ENCODE peak calls at places on chromosomes 7 and 10, in six cellular contexts. A is neural crest cell, Q is BJ, X is cardiac muscle cell, S is A549, B is dorsolateral prefrontal cortex. K is an unnamed sample.

GRCh38 chr10:125201108-125201524 is 40.8 kb upstream of the CTBP2 start:
- DNase-seq in B (no peak), Q (no peak), S (peak; percentile 19), A (no peak), X (no peak), K (no peak)

GRCh38 chr10:86595496-86595895 is 58.9 kb upstream of the OPN4 start:
- DNase-seq in S (no peak), Q (no peak), A (no peak), X (no peak), B (no peak), K (no peak)

GRCh38 chr10:132526676-132527075 is 10.9 kb upstream of the INPP5A start:
- DNase-seq in B (peak; percentile 29), A (no peak), X (no peak), Q (peak; percentile 93), S (no peak), K (no peak)

GRCh38 chr10:70760271-70760787 is 24.8 kb downstream of the TBATA start:
- DNase-seq in A (no peak), Q (no peak), B (no peak), X (no peak), S (no peak), K (no peak)

GRCh38 chr10:113385021-113385975 is 167.6 kb upstream of the HABP2 start:
- DNase-seq in X (peak; percentile 91), Q (peak; percentile 35), S (peak; percentile 84), B (peak; percentile 87), A (peak; percentile 66), K (peak; percentile 67)

GRCh38 chr10:22554481-22555182 is 159.7 kb downstream of the PIP4K2A start:
- DNase-seq in Q (peak; percentile 17), B (peak; percentile 69), S (no peak), A (peak; percentile 25), X (peak; percentile 24), K (no peak)

GRCh38 chr7:94623820-94624219 is 32.1 kb downstream of the SGCE start:
- DNase-seq in S (no peak), B (no peak), A (no peak), Q (no peak), X (no peak), K (no peak)

GRCh38 chr7:6475433-6476186 is 27.9 kb upstream of the DAGLB start:
- DNase-seq in S (no peak), Q (no peak), X (no peak), B (no peak), A (no peak), K (no peak)

GRCh38 chr10:97069026-97069425 is 116.7 kb downstream of the SLIT1 start:
- DNase-seq in S (no peak), X (no peak), Q (no peak), B (no peak), A (no peak), K (no peak)

GRCh38 chr7:157575181-157575580 is 238.4 kb downstream of the DNAJB6 start:
- DNase-seq in X (no peak), Q (no peak), B (no peak), A (no peak), S (no peak), K (no peak)

GRCh38 chr7:57388761-57389160 is 61.2 kb upstream of the ZNF716 start:
- DNase-seq in B (no peak), A (no peak), S (no peak), Q (no peak), X (no peak), K (no peak)

GRCh38 chr10:43689955-43690771 is 41.5 kb upstream of the ZNF32 start:
- DNase-seq in Q (no peak), B (peak; percentile 77), A (peak; percentile 87), S (peak; percentile 82), X (peak; percentile 85), K (peak; percentile 44)

GRCh38 chr10:123139521-123140163 is 3.9 kb downstream of the HMX3 start:
- DNase-seq in Q (no peak), S (peak; percentile 49), X (peak; percentile 62), A (no peak), B (no peak), K (no peak)

GRCh38 chr10:69406302-69406811 is 10.4 kb downstream of the TACR2 start:
- DNase-seq in B (peak; percentile 38), A (peak; percentile 37), Q (no peak), S (no peak), X (peak; percentile 37), K (no peak)

GRCh38 chr10:32384185-32384584 is 37.2 kb upstream of the EPC1 start:
- DNase-seq in S (no peak), X (no peak), B (no peak), A (no peak), Q (no peak), K (no peak)

GRCh38 chr7:51275532-51275931 is 41.1 kb downstream of the COBL start:
- DNase-seq in B (no peak), S (no peak), X (peak; percentile 23), Q (no peak), A (no peak), K (no peak)

GRCh38 chr7:104973227-104973626 is 40.8 kb upstream of the KMT2E start:
- DNase-seq in X (no peak), B (no peak), S (no peak), A (no peak), Q (no peak), K (no peak)

GRCh38 chr7:158651968-158652555 is 52.5 kb downstream of the NCAPG2 start:
- DNase-seq in Q (no peak), A (no peak), X (no peak), B (no peak), S (no peak), K (no peak)

GRCh38 chr10:97916586-97916985 is 66.9 kb downstream of the GOLGA7B start:
- DNase-seq in Q (no peak), A (no peak), S (no peak), B (no peak), X (no peak), K (no peak)

GRCh38 chr7:68238204-68238805 is 1241.7 kb downstream of the TYW1 start:
- DNase-seq in S (no peak), A (no peak), X (no peak), B (no peak), Q (no peak), K (no peak)

GRCh38 chr10:126839094-126839761 is 66.0 kb upstream of the DOCK1 start:
- DNase-seq in X (no peak), S (no peak), B (peak; percentile 90), A (no peak), Q (no peak), K (no peak)

GRCh38 chr7:29396563-29396962 is 167.1 kb upstream of the PRR15 start:
- DNase-seq in S (no peak), A (no peak), X (no peak), Q (no peak), B (no peak), K (no peak)

GRCh38 chr10:78260675-78261074 is 227.0 kb downstream of the RPS24 start:
- DNase-seq in X (no peak), Q (no peak), A (no peak), B (no peak), S (no peak), K (no peak)

GRCh38 chr7:33128631-33128989 is 754 bp upstream of the BBS9 start:
- DNase-seq in X (no peak), A (no peak), B (no peak), Q (no peak), S (no peak), K (no peak)

GRCh38 chr7:33130184-33130583 is 820 bp downstream of the BBS9 start:
- DNase-seq in Q (no peak), B (no peak), X (no peak), A (no peak), S (no peak), K (no peak)

GRCh38 chr7:33127085-33127484 is 2.3 kb upstream of the BBS9 start:
- DNase-seq in S (no peak), B (no peak), X (no peak), A (no peak), Q (no peak), K (no peak)

GRCh38 chr7:33129806-33130153 is 416 bp downstream of the BBS9 start:
- DNase-seq in S (no peak), Q (no peak), B (no peak), A (no peak), X (no peak), K (no peak)

DNA sequence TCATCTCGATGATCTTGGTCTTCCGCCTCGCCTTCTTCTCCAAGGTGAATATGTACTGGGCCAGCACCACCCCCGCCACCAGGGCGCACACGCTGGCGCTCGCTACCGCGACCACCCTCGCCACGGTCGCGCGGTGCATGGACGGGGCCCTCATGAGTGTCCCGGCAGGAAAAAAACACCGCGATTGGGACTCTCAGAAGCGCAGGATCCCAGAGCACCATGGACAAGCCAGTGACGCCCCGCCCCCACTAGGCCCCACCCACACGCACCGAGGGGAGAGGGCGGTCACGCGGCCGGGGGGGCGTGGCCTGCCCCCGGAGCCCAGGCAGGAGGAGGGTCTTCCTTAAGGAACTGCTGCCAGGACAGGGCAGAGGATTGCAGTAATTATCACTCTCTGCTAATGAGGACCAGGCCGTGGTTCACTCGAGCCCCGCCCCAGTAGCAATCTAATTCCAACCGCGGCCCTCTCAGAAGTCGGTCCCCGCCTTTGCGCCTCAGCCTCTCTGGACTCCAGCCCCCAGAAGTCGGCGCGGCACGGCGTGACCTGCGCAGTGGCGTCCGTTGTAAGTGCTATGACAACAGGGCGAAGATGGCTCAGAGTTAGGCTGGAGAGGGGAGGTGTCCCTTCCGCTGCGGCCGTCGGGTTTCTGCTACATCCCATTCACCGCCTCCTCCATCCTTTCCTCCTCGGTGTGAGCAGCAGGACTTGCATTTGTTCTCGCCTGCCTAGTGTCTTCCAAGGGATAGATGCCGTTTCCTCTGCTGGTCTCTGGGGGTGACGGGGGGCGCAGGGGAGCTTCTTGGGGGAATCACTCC is at the start of gene BBS9:
- DNase-seq in A (peak; percentile 89), X (peak; percentile 96), S (peak; percentile 95), B (peak; percentile 94), Q (peak; percentile 74), K (peak; percentile 87)
- TF ChIP-seq CTCF in A (peak; percentile 35), X (no peak), S (no peak), B (no peak), Q (peak; percentile 18), K (no peak)

DNA sequence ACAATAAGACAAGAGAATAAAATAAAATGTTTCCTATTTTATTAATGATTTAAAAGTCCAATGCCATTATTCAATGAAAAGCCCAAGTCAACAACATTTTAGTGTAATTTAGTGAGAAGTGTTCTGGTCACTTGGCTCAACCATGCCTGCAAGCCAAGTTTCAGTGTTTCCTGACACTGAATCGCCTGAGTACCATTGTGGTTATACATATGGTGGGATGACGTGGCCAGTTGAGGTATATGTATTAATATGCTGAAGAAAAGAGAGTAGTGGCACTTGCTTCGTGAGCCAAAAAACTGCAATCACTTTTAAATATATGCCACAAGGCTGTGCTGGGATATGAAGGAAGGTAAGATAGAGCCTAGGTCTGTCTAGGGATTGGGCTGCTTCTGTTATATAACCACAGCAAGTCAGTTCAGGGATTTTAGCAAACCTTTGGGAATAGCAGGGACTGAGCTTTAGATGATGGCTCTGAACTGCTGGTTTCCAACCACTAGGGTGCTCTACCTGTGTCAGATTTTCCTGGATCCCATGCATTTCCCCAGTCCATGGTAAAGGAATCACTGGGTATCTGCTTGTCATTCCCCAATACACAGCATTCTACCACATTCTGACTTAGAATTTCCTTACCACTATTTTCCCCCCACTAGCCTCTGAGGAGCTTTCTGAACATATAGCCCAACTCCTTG is 214.0 kb upstream of the PRPS1L1 start:
- DNase-seq in S (no peak), B (no peak), X (no peak), A (no peak), Q (no peak), K (no peak)
- TF ChIP-seq CTCF in S (no peak), B (no peak), X (no peak), A (no peak), Q (no peak), K (no peak)

GRCh38 chr7:149863500-149863899 is 10.3 kb upstream of the ATP6V0E2 start:
- DNase-seq in A (no peak), Q (no peak), S (no peak), X (no peak), B (no peak), K (no peak)
- TF ChIP-seq CTCF in A (no peak), Q (no peak), S (no peak), X (no peak), B (no peak), K (no peak)

GRCh38 chr7:74656421-74656910 is 1.1 kb upstream of the GTF2I start:
- DNase-seq in Q (no peak), S (peak; percentile 45), X (peak; percentile 56), A (peak; percentile 45), B (peak; percentile 71), K (no peak)
- TF ChIP-seq CTCF in Q (peak; percentile 15), S (peak; percentile 20), X (no peak), A (no peak), B (peak; percentile 14), K (no peak)